ENCODE peak calls at places on chromosomes 12 and 14, in four cellular contexts. One of them, this sample, is unnamed. For H3K27me3, the result is how much of the 10 kb centered on the place peaks cover.

GRCh38 chr12:13203028-13203922 is 6.7 kb downstream of the EMP1 start:
- DNase-seq in sigmoid colon: peak
- DNase-seq in lung: no peak
- DNase-seq in CD8-positive, alpha-beta T cell: no peak
- DNase-seq in this sample: peak

GRCh38 chr14:50545618-50546017 is 13.2 kb upstream of the MAP4K5 start:
- DNase-seq in lung: no peak
- DNase-seq in CD8-positive, alpha-beta T cell: no peak
- DNase-seq in sigmoid colon: no peak
- DNase-seq in this sample: no peak

GRCh38 chr14:75126679-75127473 is at the start of gene NEK9:
- DNase-seq in lung: peak
- DNase-seq in CD8-positive, alpha-beta T cell: peak
- DNase-seq in sigmoid colon: peak
- DNase-seq in this sample: peak

GRCh38 chr12:57888407-57889157 is 42.1 kb upstream of the CTDSP2 start:
- DNase-seq in lung: peak
- DNase-seq in CD8-positive, alpha-beta T cell: no peak
- DNase-seq in sigmoid colon: no peak
- DNase-seq in this sample: peak

GRCh38 chr12:18595406-18595805 is 142.4 kb downstream of the PLCZ1 start:
- DNase-seq in lung: no peak
- DNase-seq in CD8-positive, alpha-beta T cell: no peak
- DNase-seq in sigmoid colon: no peak
- DNase-seq in this sample: no peak

GRCh38 chr12:123398918-123399617 is 15.1 kb downstream of the KMT5A start:
- DNase-seq in CD8-positive, alpha-beta T cell: no peak
- DNase-seq in sigmoid colon: peak
- DNase-seq in lung: no peak
- DNase-seq in this sample: no peak

GRCh38 chr14:103597623-103598372 is 31.2 kb upstream of the KLC1 start:
- DNase-seq in lung: no peak
- DNase-seq in sigmoid colon: no peak
- DNase-seq in CD8-positive, alpha-beta T cell: no peak
- DNase-seq in this sample: peak

GRCh38 chr12:108360487-108360886 is 21.4 kb upstream of the CMKLR1 start:
- DNase-seq in CD8-positive, alpha-beta T cell: no peak
- DNase-seq in sigmoid colon: no peak
- DNase-seq in lung: no peak
- DNase-seq in this sample: no peak

GRCh38 chr14:40188006-40188405 is 755.8 kb upstream of the FBXO33 start:
- DNase-seq in sigmoid colon: no peak
- DNase-seq in CD8-positive, alpha-beta T cell: no peak
- DNase-seq in lung: no peak
- DNase-seq in this sample: no peak

GRCh38 chr14:63266106-63266505 is 52.6 kb downstream of the GPHB5 start:
- DNase-seq in CD8-positive, alpha-beta T cell: no peak
- DNase-seq in sigmoid colon: no peak
- DNase-seq in lung: no peak
- DNase-seq in this sample: no peak

GRCh38 chr14:99511421-99512109 is 30.4 kb downstream of the CCNK start:
- DNase-seq in CD8-positive, alpha-beta T cell: peak
- DNase-seq in lung: no peak
- DNase-seq in sigmoid colon: peak
- DNase-seq in this sample: no peak

GRCh38 chr14:36508418-36509051 is 11.5 kb downstream of the NKX2-1 start:
- DNase-seq in sigmoid colon: no peak
- DNase-seq in CD8-positive, alpha-beta T cell: no peak
- DNase-seq in lung: peak
- DNase-seq in this sample: no peak

GRCh38 chr12:966715-967114 is 17.2 kb upstream of the RAD52 start:
- DNase-seq in sigmoid colon: no peak
- DNase-seq in lung: no peak
- DNase-seq in CD8-positive, alpha-beta T cell: no peak
- DNase-seq in this sample: no peak

GRCh38 chr12:100266163-100266801 is 597 bp downstream of the DEPDC4 start:
- DNase-seq in sigmoid colon: no peak
- DNase-seq in lung: no peak
- DNase-seq in CD8-positive, alpha-beta T cell: no peak
- DNase-seq in this sample: no peak

GRCh38 chr12:79644274-79645234 is 46.2 kb downstream of the PAWR start:
- DNase-seq in CD8-positive, alpha-beta T cell: no peak
- DNase-seq in sigmoid colon: no peak
- DNase-seq in lung: no peak
- DNase-seq in this sample: no peak

GRCh38 chr12:89162704-89163261 is 189.5 kb downstream of the DUSP6 start:
- DNase-seq in lung: peak
- DNase-seq in CD8-positive, alpha-beta T cell: no peak
- DNase-seq in sigmoid colon: peak
- DNase-seq in this sample: peak

GRCh38 chr12:54160807-54161480 is 27.8 kb downstream of the SMUG1 start:
- DNase-seq in lung: no peak
- DNase-seq in CD8-positive, alpha-beta T cell: no peak
- DNase-seq in sigmoid colon: no peak
- DNase-seq in this sample: no peak

GRCh38 chr12:6638305-6638704 is 2.5 kb upstream of the LPAR5 start:
- DNase-seq in lung: no peak
- DNase-seq in sigmoid colon: no peak
- DNase-seq in CD8-positive, alpha-beta T cell: no peak
- DNase-seq in this sample: no peak

GRCh38 chr12:32084753-32085152 is 21.9 kb upstream of the BICD1 start:
- DNase-seq in lung: no peak
- DNase-seq in sigmoid colon: no peak
- DNase-seq in CD8-positive, alpha-beta T cell: no peak
- DNase-seq in this sample: no peak

GRCh38 chr12:51911788-51912711 is 4.7 kb downstream of the ACVRL1 start:
- DNase-seq in CD8-positive, alpha-beta T cell: no peak
- DNase-seq in sigmoid colon: peak
- DNase-seq in lung: peak
- DNase-seq in this sample: no peak

GRCh38 chr12:2642896-2643425 is 151.8 kb upstream of the FKBP4 start:
- DNase-seq in CD8-positive, alpha-beta T cell: no peak
- DNase-seq in lung: no peak
- DNase-seq in sigmoid colon: peak
- DNase-seq in this sample: no peak

GRCh38 chr12:121872546-121873223 is 14.0 kb upstream of the HPD start:
- DNase-seq in lung: peak
- DNase-seq in CD8-positive, alpha-beta T cell: no peak
- DNase-seq in sigmoid colon: peak
- DNase-seq in this sample: peak

GRCh38 chr14:69879175-69880047 is at the start of gene SMOC1:
- DNase-seq in lung: no peak
- DNase-seq in CD8-positive, alpha-beta T cell: no peak
- DNase-seq in sigmoid colon: no peak
- DNase-seq in this sample: peak

GRCh38 chr12:121057794-121058193 is 18.7 kb upstream of the OASL start:
- DNase-seq in lung: no peak
- DNase-seq in sigmoid colon: no peak
- DNase-seq in CD8-positive, alpha-beta T cell: peak
- DNase-seq in this sample: no peak

GRCh38 chr12:6958609-6959375 is 7.6 kb downstream of the PTPN6 start:
- DNase-seq in CD8-positive, alpha-beta T cell: peak
- DNase-seq in lung: no peak
- DNase-seq in sigmoid colon: peak
- DNase-seq in this sample: no peak

GRCh38 chr12:48826209-48826855 is 8.0 kb downstream of the CACNB3 start:
- DNase-seq in sigmoid colon: no peak
- DNase-seq in CD8-positive, alpha-beta T cell: no peak
- DNase-seq in lung: no peak
- DNase-seq in this sample: no peak

GRCh38 chr14:51880810-51881580 is 20.6 kb downstream of the GNG2 start:
- DNase-seq in lung: no peak
- DNase-seq in sigmoid colon: no peak
- DNase-seq in CD8-positive, alpha-beta T cell: no peak
- DNase-seq in this sample: no peak

GRCh38 chr12:124902916-124903315 is 11.5 kb downstream of the UBC start:
- DNase-seq in sigmoid colon: no peak
- DNase-seq in lung: no peak
- DNase-seq in CD8-positive, alpha-beta T cell: no peak
- DNase-seq in this sample: no peak

GRCh38 chr12:117060927-117061300 is 38.3 kb downstream of the TESC start:
- DNase-seq in sigmoid colon: no peak
- DNase-seq in CD8-positive, alpha-beta T cell: no peak
- DNase-seq in lung: no peak
- DNase-seq in this sample: no peak
- H3K27me3 ChIP-seq in sigmoid colon: under half
- H3K27me3 ChIP-seq in CD8-positive, alpha-beta T cell: under half
- H3K27me3 ChIP-seq in lung: under half
- H3K27me3 ChIP-seq in this sample: under half

GRCh38 chr14:78023112-78023511 is 147.1 kb upstream of the NRXN3 start:
- DNase-seq in lung: peak
- DNase-seq in CD8-positive, alpha-beta T cell: no peak
- DNase-seq in sigmoid colon: no peak
- DNase-seq in this sample: no peak

GRCh38 chr14:78018283-78018682 is 151.9 kb upstream of the NRXN3 start:
- DNase-seq in sigmoid colon: no peak
- DNase-seq in lung: no peak
- DNase-seq in CD8-positive, alpha-beta T cell: no peak
- DNase-seq in this sample: no peak

GRCh38 chr14:78016532-78016931 is 153.6 kb upstream of the NRXN3 start:
- DNase-seq in lung: peak
- DNase-seq in CD8-positive, alpha-beta T cell: no peak
- DNase-seq in sigmoid colon: no peak
- DNase-seq in this sample: no peak

GRCh38 chr14:78022059-78022458 is 148.1 kb upstream of the NRXN3 start:
- DNase-seq in lung: peak
- DNase-seq in CD8-positive, alpha-beta T cell: no peak
- DNase-seq in sigmoid colon: no peak
- DNase-seq in this sample: peak
- TF ChIP-seq CTCF in lung: peak
- TF ChIP-seq CTCF in CD8-positive, alpha-beta T cell: no peak
- TF ChIP-seq CTCF in sigmoid colon: no peak
- TF ChIP-seq CTCF in this sample: peak

DNA sequence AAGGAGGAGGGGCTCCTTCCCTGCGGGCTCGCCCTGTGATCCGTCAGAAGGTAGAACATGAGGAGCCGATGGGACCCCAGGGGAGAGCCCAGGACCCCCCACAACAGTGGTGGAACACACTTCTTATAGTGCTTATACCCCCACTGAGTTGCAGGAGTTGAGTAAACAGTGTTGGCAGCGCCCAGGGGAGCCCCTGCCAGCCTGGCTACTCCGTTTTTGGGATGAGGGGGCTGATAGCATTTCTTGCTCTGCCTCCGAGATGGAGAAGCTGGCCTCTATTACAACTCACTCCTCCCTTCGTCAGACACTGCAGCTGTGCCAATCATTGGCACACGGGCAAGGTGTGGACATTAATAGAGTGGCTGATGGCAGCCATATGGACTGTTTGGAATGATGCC is 95.0 kb upstream of the TMPO start:
- DNase-seq in CD8-positive, alpha-beta T cell: no peak
- DNase-seq in sigmoid colon: no peak
- DNase-seq in lung: no peak
- DNase-seq in this sample: no peak
- H3K27me3 ChIP-seq in CD8-positive, alpha-beta T cell: under half
- H3K27me3 ChIP-seq in sigmoid colon: under half
- H3K27me3 ChIP-seq in lung: under half
- H3K27me3 ChIP-seq in this sample: under half

GRCh38 chr12:14283489-14284144 is 81.9 kb upstream of the ATF7IP start:
- DNase-seq in CD8-positive, alpha-beta T cell: no peak
- DNase-seq in lung: no peak
- DNase-seq in sigmoid colon: no peak
- DNase-seq in this sample: no peak

GRCh38 chr12:14279845-14280244 is 85.6 kb upstream of the ATF7IP start:
- DNase-seq in lung: no peak
- DNase-seq in CD8-positive, alpha-beta T cell: no peak
- DNase-seq in sigmoid colon: no peak
- DNase-seq in this sample: no peak

GRCh38 chr12:14281539-14281938 is 83.9 kb upstream of the ATF7IP start:
- DNase-seq in lung: no peak
- DNase-seq in sigmoid colon: no peak
- DNase-seq in CD8-positive, alpha-beta T cell: no peak
- DNase-seq in this sample: no peak

GRCh38 chr12:14280921-14281320 is 84.6 kb upstream of the ATF7IP start:
- DNase-seq in lung: no peak
- DNase-seq in sigmoid colon: no peak
- DNase-seq in CD8-positive, alpha-beta T cell: no peak
- DNase-seq in this sample: no peak

DNA sequence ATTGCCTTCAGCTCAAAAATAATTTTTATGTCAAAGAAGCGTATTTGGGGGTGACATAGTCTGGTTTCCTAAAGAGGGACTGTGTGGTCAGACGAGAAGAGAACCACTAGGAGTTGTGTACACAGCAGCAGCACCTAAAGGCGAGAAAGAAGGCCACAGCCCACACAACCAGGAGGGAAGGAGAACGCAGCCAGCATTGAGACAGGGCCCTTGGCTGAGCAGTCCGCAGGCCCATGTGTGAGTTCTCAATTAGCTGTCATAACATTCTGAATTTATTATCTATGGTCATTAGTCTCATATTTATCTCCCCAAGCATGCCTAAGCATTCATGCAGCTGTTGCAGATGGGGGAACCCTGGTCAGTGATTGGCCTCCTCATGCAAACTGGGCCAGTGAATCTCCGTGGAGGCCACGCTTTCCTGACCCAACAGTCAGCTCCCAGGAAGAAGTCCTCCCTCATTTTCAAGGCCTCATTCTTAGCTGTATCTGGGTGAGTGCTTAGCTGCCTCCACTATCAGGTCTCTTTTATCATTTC is 81.2 kb upstream of the ATF7IP start:
- DNase-seq in CD8-positive, alpha-beta T cell: no peak
- DNase-seq in sigmoid colon: peak
- DNase-seq in lung: no peak
- DNase-seq in this sample: peak
- TF ChIP-seq CTCF in CD8-positive, alpha-beta T cell: no peak
- TF ChIP-seq CTCF in sigmoid colon: no peak
- TF ChIP-seq CTCF in lung: no peak
- TF ChIP-seq CTCF in this sample: peak

GRCh38 chr12:97342130-97342529 is 120.5 kb upstream of the RMST start:
- DNase-seq in lung: no peak
- DNase-seq in CD8-positive, alpha-beta T cell: no peak
- DNase-seq in sigmoid colon: no peak
- DNase-seq in this sample: no peak

GRCh38 chr12:97335093-97335492 is 127.5 kb upstream of the RMST start:
- DNase-seq in CD8-positive, alpha-beta T cell: no peak
- DNase-seq in sigmoid colon: no peak
- DNase-seq in lung: no peak
- DNase-seq in this sample: no peak

GRCh38 chr12:97336896-97337751 is 125.5 kb upstream of the RMST start:
- DNase-seq in sigmoid colon: no peak
- DNase-seq in lung: no peak
- DNase-seq in CD8-positive, alpha-beta T cell: no peak
- DNase-seq in this sample: no peak
- H3K27me3 ChIP-seq in sigmoid colon: under half
- H3K27me3 ChIP-seq in lung: under half
- H3K27me3 ChIP-seq in CD8-positive, alpha-beta T cell: under half
- H3K27me3 ChIP-seq in this sample: under half

GRCh38 chr12:50283230-50283923 is at the start of gene LIMA1:
- DNase-seq in CD8-positive, alpha-beta T cell: peak
- DNase-seq in sigmoid colon: peak
- DNase-seq in lung: peak
- DNase-seq in this sample: peak
- TF ChIP-seq CTCF in CD8-positive, alpha-beta T cell: no peak
- TF ChIP-seq CTCF in sigmoid colon: peak
- TF ChIP-seq CTCF in lung: no peak
- TF ChIP-seq CTCF in this sample: no peak